ENCODE peak calls at places on chromosomes 12 and 14, in nine cellular contexts. U is stimulated activated CD8-positive, alpha-beta memory T cell treated with anti-CD3 and anti-CD28 coated beads, Interleukin-15, amount 100 ng/mL, for 24 hours; J is lung; F is mesendoderm; M is stimulated activated CD4-positive, alpha-beta T cell treated with anti-CD3 and anti-CD28 coated beads, Interleukin-2, amount 100 ng/mL, for 24 hours; H is activated naive CD4-positive, alpha-beta T cell treated with anti-CD3 and anti-CD28 coated beads for 36 hours; I is NCI-H1694 treated with DMSO at 0.1 percent for 48 hours; A is posterior vena cava; B is choroid plexus epithelial cell. T is an unnamed sample.

GRCh38 chr12:75349946-75350345 is 15.5 kb downstream of the GLIPR1L1 start:
- DNase-seq in U (no peak), J (no peak), F (peak), M (no peak), H (no peak), I (no peak), A (no peak), B (no peak), T (no peak)

GRCh38 chr14:103480595-103480994 is 42.0 kb downstream of the CKB start:
- DNase-seq in U (no peak), J (no peak), F (no peak), M (no peak), H (no peak), I (no peak), A (no peak), B (no peak), T (no peak)

GRCh38 chr14:45251912-45252311 is 1.1 kb downstream of the MIS18BP1 start:
- DNase-seq in U (no peak), J (no peak), F (no peak), M (no peak), H (no peak), I (peak), A (no peak), B (peak), T (peak)

GRCh38 chr14:91246051-91246852 is 1.7 kb upstream of the GPR68 start:
- DNase-seq in U (no peak), J (no peak), F (no peak), M (peak), H (peak), I (peak), A (no peak), B (no peak), T (no peak)

GRCh38 chr14:32472512-32473472 is 143.7 kb downstream of the AKAP6 start:
- DNase-seq in U (no peak), J (no peak), F (peak), M (no peak), H (no peak), I (peak), A (no peak), B (peak), T (peak)

GRCh38 chr12:93226356-93226755 is 151.4 kb upstream of the NUDT4 start:
- DNase-seq in U (no peak), J (no peak), F (no peak), M (no peak), H (no peak), I (no peak), A (no peak), B (no peak), T (no peak)

GRCh38 chr12:1994429-1995143 is 9.7 kb downstream of the DCP1B start:
- DNase-seq in U (no peak), J (no peak), F (no peak), M (no peak), H (no peak), I (no peak), A (no peak), B (no peak), T (no peak)

GRCh38 chr12:3313066-3313465 is 177.9 kb upstream of the PRMT8 start:
- DNase-seq in U (no peak), J (no peak), F (no peak), M (no peak), H (no peak), I (no peak), A (no peak), B (peak), T (peak)

GRCh38 chr14:63454863-63455622 is 88.1 kb downstream of the PPP2R5E start:
- DNase-seq in U (no peak), J (no peak), F (no peak), M (no peak), H (no peak), I (no peak), A (no peak), B (peak), T (peak)

GRCh38 chr14:104113631-104114420 is 24.6 kb upstream of the KIF26A start:
- DNase-seq in U (no peak), J (no peak), F (no peak), M (no peak), H (no peak), I (no peak), A (peak), B (no peak), T (no peak)

GRCh38 chr12:109581856-109582255 is 8.3 kb downstream of the MVK start:
- DNase-seq in U (no peak), J (peak), F (no peak), M (no peak), H (no peak), I (no peak), A (no peak), B (peak), T (peak)

GRCh38 chr12:2649201-2650030 is 145.4 kb upstream of the FKBP4 start:
- DNase-seq in U (no peak), J (no peak), F (no peak), M (no peak), H (no peak), I (no peak), A (peak), B (no peak), T (no peak)

GRCh38 chr12:19010087-19010486 is 119.4 kb upstream of the PLEKHA5 start:
- DNase-seq in U (no peak), J (no peak), F (peak), M (no peak), H (no peak), I (no peak), A (no peak), B (no peak), T (no peak)

GRCh38 chr12:57487597-57488396 is at the start of gene MARS1:
- DNase-seq in U (peak), J (peak), F (peak), M (peak), H (peak), I (peak), A (peak), B (peak), T (peak)

GRCh38 chr14:55929136-55929535 is 189.1 kb upstream of the PELI2 start:
- DNase-seq in U (no peak), J (no peak), F (peak), M (no peak), H (no peak), I (no peak), A (no peak), B (no peak), T (no peak)

GRCh38 chr12:71124833-71125460 is 32.9 kb downstream of the TSPAN8 start:
- DNase-seq in U (no peak), J (no peak), F (no peak), M (no peak), H (no peak), I (no peak), A (no peak), B (no peak), T (no peak)

GRCh38 chr12:25806271-25806670 is 152.2 kb upstream of the RASSF8 start:
- DNase-seq in U (no peak), J (no peak), F (no peak), M (peak), H (peak), I (no peak), A (no peak), B (peak), T (no peak)

GRCh38 chr14:69360438-69361108 is 37.5 kb downstream of the ERH start:
- DNase-seq in U (no peak), J (no peak), F (no peak), M (no peak), H (peak), I (no peak), A (no peak), B (no peak), T (no peak)

GRCh38 chr14:68716698-68717097 is 76.2 kb downstream of the ZFP36L1 start:
- DNase-seq in U (no peak), J (no peak), F (peak), M (no peak), H (no peak), I (no peak), A (no peak), B (no peak), T (no peak)

T was measured in amniotic epithelial cell.